ENCODE peak calls at places on chromosome X, in six cellular contexts. One of them, this sample, is unnamed.

GRCh38 chrX:65688403-65688881 is 21.0 kb downstream of the MSN start:
- DNase-seq in stomach: no peak
- DNase-seq in heart right ventricle: no peak
- DNase-seq in right atrium auricular region: no peak
- DNase-seq in AG04450: no peak
- DNase-seq in SJCRH30: peak; percentile 80
- DNase-seq in this sample: peak; percentile 61

GRCh38 chrX:134484039-134484438 is 24.1 kb downstream of the HPRT1 start:
- DNase-seq in stomach: no peak
- DNase-seq in SJCRH30: peak; percentile 69
- DNase-seq in heart right ventricle: no peak
- DNase-seq in right atrium auricular region: no peak
- DNase-seq in AG04450: no peak
- DNase-seq in this sample: no peak

GRCh38 chrX:71107762-71108360 is 1.3 kb upstream of the CXorf65 start:
- DNase-seq in right atrium auricular region: no peak
- DNase-seq in stomach: no peak
- DNase-seq in AG04450: no peak
- DNase-seq in heart right ventricle: no peak
- DNase-seq in SJCRH30: peak; percentile 66
- DNase-seq in this sample: peak; percentile 59

GRCh38 chrX:9656277-9656676 is 109.4 kb downstream of the GPR143 start:
- DNase-seq in SJCRH30: no peak
- DNase-seq in AG04450: no peak
- DNase-seq in stomach: no peak
- DNase-seq in right atrium auricular region: no peak
- DNase-seq in heart right ventricle: peak; percentile 30
- DNase-seq in this sample: no peak

GRCh38 chrX:141314441-141314840 is 72.1 kb upstream of the SPANXC start:
- DNase-seq in right atrium auricular region: no peak
- DNase-seq in heart right ventricle: no peak
- DNase-seq in SJCRH30: no peak
- DNase-seq in stomach: no peak
- DNase-seq in AG04450: no peak
- DNase-seq in this sample: no peak

GRCh38 chrX:40471965-40472648 is 108.7 kb upstream of the ATP6AP2 start:
- DNase-seq in AG04450: peak; percentile 76
- DNase-seq in SJCRH30: peak; percentile 90
- DNase-seq in right atrium auricular region: no peak
- DNase-seq in heart right ventricle: no peak
- DNase-seq in stomach: peak; percentile 38
- DNase-seq in this sample: peak; percentile 53

GRCh38 chrX:20254712-20255299 is 11.9 kb downstream of the RPS6KA3 start:
- DNase-seq in SJCRH30: no peak
- DNase-seq in stomach: no peak
- DNase-seq in AG04450: no peak
- DNase-seq in right atrium auricular region: no peak
- DNase-seq in heart right ventricle: no peak
- DNase-seq in this sample: no peak

GRCh38 chrX:156000361-156000926 is 2.9 kb downstream of the IL9R start:
- DNase-seq in SJCRH30: no peak
- DNase-seq in AG04450: no peak
- DNase-seq in stomach: no peak
- DNase-seq in heart right ventricle: no peak
- DNase-seq in right atrium auricular region: no peak
- DNase-seq in this sample: no peak

GRCh38 chrX:96183843-96184242 is 500.8 kb upstream of the DIAPH2 start:
- DNase-seq in heart right ventricle: no peak
- DNase-seq in SJCRH30: peak; percentile 12
- DNase-seq in stomach: no peak
- DNase-seq in AG04450: no peak
- DNase-seq in right atrium auricular region: no peak
- DNase-seq in this sample: no peak

GRCh38 chrX:101750744-101751143 is 91.1 kb upstream of the ARMCX2 start:
- DNase-seq in AG04450: no peak
- DNase-seq in heart right ventricle: no peak
- DNase-seq in stomach: no peak
- DNase-seq in SJCRH30: no peak
- DNase-seq in right atrium auricular region: no peak
- DNase-seq in this sample: no peak

GRCh38 chrX:100409316-100410082 is 574 bp downstream of the PCDH19 start:
- DNase-seq in SJCRH30: peak; percentile 8
- DNase-seq in AG04450: no peak
- DNase-seq in right atrium auricular region: no peak
- DNase-seq in heart right ventricle: no peak
- DNase-seq in stomach: no peak
- DNase-seq in this sample: no peak

GRCh38 chrX:33339219-33339618 is 127.9 kb upstream of the DMD start:
- DNase-seq in stomach: no peak
- DNase-seq in heart right ventricle: no peak
- DNase-seq in AG04450: no peak
- DNase-seq in right atrium auricular region: no peak
- DNase-seq in SJCRH30: peak; percentile 85
- DNase-seq in this sample: no peak

GRCh38 chrX:51336584-51336983 is 4.0 kb downstream of the NUDT10 start:
- DNase-seq in stomach: no peak
- DNase-seq in heart right ventricle: no peak
- DNase-seq in AG04450: no peak
- DNase-seq in right atrium auricular region: no peak
- DNase-seq in SJCRH30: peak; percentile 35
- DNase-seq in this sample: peak; percentile 20

GRCh38 chrX:131802836-131803626 is 220.1 kb upstream of the STK26 start:
- DNase-seq in AG04450: no peak
- DNase-seq in SJCRH30: peak; percentile 4
- DNase-seq in heart right ventricle: peak; percentile 24
- DNase-seq in stomach: peak; percentile 78
- DNase-seq in right atrium auricular region: no peak
- DNase-seq in this sample: peak; percentile 91

GRCh38 chrX:29726811-29727210 is 488.6 kb upstream of the MAGEB2 start:
- DNase-seq in AG04450: no peak
- DNase-seq in heart right ventricle: no peak
- DNase-seq in stomach: no peak
- DNase-seq in SJCRH30: no peak
- DNase-seq in right atrium auricular region: no peak
- DNase-seq in this sample: no peak

GRCh38 chrX:65999029-65999562 is 40.8 kb downstream of the VSIG4 start:
- DNase-seq in right atrium auricular region: no peak
- DNase-seq in heart right ventricle: no peak
- DNase-seq in stomach: no peak
- DNase-seq in AG04450: no peak
- DNase-seq in SJCRH30: no peak
- DNase-seq in this sample: no peak

GRCh38 chrX:71095971-71096701 is 485 bp downstream of the FOXO4 start:
- DNase-seq in AG04450: no peak
- DNase-seq in SJCRH30: peak; percentile 76
- DNase-seq in stomach: no peak
- DNase-seq in heart right ventricle: no peak
- DNase-seq in right atrium auricular region: peak; percentile 62
- DNase-seq in this sample: no peak

DNA sequence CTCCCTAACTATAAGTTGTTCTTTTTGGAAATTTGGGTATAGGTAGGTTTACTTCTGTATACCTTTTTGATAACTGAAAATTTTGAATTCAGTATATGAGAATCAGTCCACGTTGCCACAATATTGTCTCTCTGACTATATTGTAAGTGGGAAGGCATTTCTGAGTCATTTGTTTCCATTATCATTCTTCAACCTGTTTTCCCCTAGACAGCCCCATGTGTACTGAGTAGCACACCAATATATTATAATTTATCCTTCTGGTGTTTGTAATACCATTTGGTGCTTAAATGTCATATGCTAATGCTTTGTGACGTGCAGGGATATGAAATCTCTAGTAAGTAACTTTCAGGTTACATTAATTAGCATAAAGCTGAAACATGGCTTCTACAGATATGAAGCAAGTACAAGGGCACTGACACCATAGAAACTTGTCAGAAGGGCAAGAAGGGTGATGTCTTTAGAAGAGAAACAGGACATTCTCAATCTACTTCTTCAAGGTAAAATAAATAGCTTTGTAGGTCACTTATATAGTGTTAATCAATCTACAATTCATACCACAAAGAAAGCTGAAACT is 27.7 kb downstream of the PAK3 start:
- DNase-seq in stomach: no peak
- DNase-seq in right atrium auricular region: no peak
- DNase-seq in AG04450: no peak
- DNase-seq in heart right ventricle: no peak
- DNase-seq in SJCRH30: no peak
- DNase-seq in this sample: no peak
- H3K4me3 ChIP-seq in stomach: no peak overlapping the region
- H3K4me3 ChIP-seq in right atrium auricular region: no peak overlapping the region
- H3K4me3 ChIP-seq in AG04450: no peak overlapping the region
- H3K4me3 ChIP-seq in heart right ventricle: no peak overlapping the region
- H3K4me3 ChIP-seq in SJCRH30: no peak overlapping the region
- H3K4me3 ChIP-seq in this sample: no peak overlapping the region

GRCh38 chrX:50035119-50035518 is 112.7 kb downstream of the CLCN5 start:
- DNase-seq in AG04450: no peak
- DNase-seq in right atrium auricular region: no peak
- DNase-seq in stomach: no peak
- DNase-seq in SJCRH30: no peak
- DNase-seq in heart right ventricle: no peak
- DNase-seq in this sample: no peak

GRCh38 chrX:50036481-50036880 is 114.1 kb downstream of the CLCN5 start:
- DNase-seq in AG04450: no peak
- DNase-seq in heart right ventricle: no peak
- DNase-seq in SJCRH30: no peak
- DNase-seq in right atrium auricular region: no peak
- DNase-seq in stomach: no peak
- DNase-seq in this sample: no peak
- H3K27ac ChIP-seq in AG04450: no peak overlapping the region
- H3K27ac ChIP-seq in heart right ventricle: peak overlapping the region; percentile 34
- H3K27ac ChIP-seq in SJCRH30: no peak overlapping the region
- H3K27ac ChIP-seq in right atrium auricular region: no peak overlapping the region
- H3K27ac ChIP-seq in stomach: no peak overlapping the region
- H3K27ac ChIP-seq in this sample: no peak overlapping the region

GRCh38 chrX:46737462-46737861 is 21.5 kb downstream of the SLC9A7 start:
- DNase-seq in SJCRH30: no peak
- DNase-seq in heart right ventricle: no peak
- DNase-seq in right atrium auricular region: no peak
- DNase-seq in AG04450: no peak
- DNase-seq in stomach: no peak
- DNase-seq in this sample: no peak
- H3K4me3 ChIP-seq in SJCRH30: no peak overlapping the region
- H3K4me3 ChIP-seq in heart right ventricle: no peak overlapping the region
- H3K4me3 ChIP-seq in right atrium auricular region: no peak overlapping the region
- H3K4me3 ChIP-seq in AG04450: no peak overlapping the region
- H3K4me3 ChIP-seq in stomach: no peak overlapping the region
- H3K4me3 ChIP-seq in this sample: no peak overlapping the region

GRCh38 chrX:15163131-15163530 is 106.8 kb downstream of the ASB9 start:
- DNase-seq in AG04450: no peak
- DNase-seq in heart right ventricle: no peak
- DNase-seq in stomach: no peak
- DNase-seq in SJCRH30: no peak
- DNase-seq in right atrium auricular region: no peak
- DNase-seq in this sample: no peak

GRCh38 chrX:15158736-15159406 is 111.0 kb downstream of the ASB9 start:
- DNase-seq in heart right ventricle: no peak
- DNase-seq in SJCRH30: no peak
- DNase-seq in AG04450: no peak
- DNase-seq in stomach: no peak
- DNase-seq in right atrium auricular region: no peak
- DNase-seq in this sample: no peak

GRCh38 chrX:15160558-15160957 is 109.3 kb downstream of the ASB9 start:
- DNase-seq in AG04450: no peak
- DNase-seq in heart right ventricle: no peak
- DNase-seq in SJCRH30: no peak
- DNase-seq in right atrium auricular region: no peak
- DNase-seq in stomach: no peak
- DNase-seq in this sample: no peak

GRCh38 chrX:15158350-15158735 is 111.5 kb downstream of the ASB9 start:
- DNase-seq in stomach: no peak
- DNase-seq in AG04450: no peak
- DNase-seq in right atrium auricular region: no peak
- DNase-seq in heart right ventricle: no peak
- DNase-seq in SJCRH30: no peak
- DNase-seq in this sample: no peak

DNA sequence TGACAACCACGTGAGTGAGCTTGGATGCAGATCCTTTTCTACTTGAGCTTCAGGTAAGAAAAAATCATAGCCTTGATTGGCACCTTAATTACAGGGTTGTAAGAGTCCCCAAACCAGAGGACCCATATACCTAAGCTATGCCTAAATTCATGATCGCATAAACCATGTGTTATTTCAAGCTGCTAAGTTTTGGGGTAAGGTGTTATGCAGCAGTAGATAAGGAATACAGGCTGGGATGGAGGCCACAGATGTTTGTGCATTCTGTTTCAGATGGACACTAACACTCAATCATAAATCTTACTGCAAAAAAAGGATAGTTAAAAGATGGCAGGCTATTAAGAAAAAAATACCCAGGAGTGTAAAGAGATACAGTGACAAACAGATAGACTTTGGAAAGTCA is 112.3 kb downstream of the ASB9 start:
- DNase-seq in heart right ventricle: no peak
- DNase-seq in AG04450: no peak
- DNase-seq in right atrium auricular region: no peak
- DNase-seq in SJCRH30: no peak
- DNase-seq in stomach: no peak
- DNase-seq in this sample: no peak
- H3K27ac ChIP-seq in heart right ventricle: no peak overlapping the region
- H3K27ac ChIP-seq in AG04450: no peak overlapping the region
- H3K27ac ChIP-seq in right atrium auricular region: no peak overlapping the region
- H3K27ac ChIP-seq in SJCRH30: no peak overlapping the region
- H3K27ac ChIP-seq in stomach: no peak overlapping the region
- H3K27ac ChIP-seq in this sample: no peak overlapping the region

GRCh38 chrX:23331701-23332100 is 2.9 kb upstream of the PTCHD1 start:
- DNase-seq in AG04450: no peak
- DNase-seq in heart right ventricle: no peak
- DNase-seq in stomach: no peak
- DNase-seq in right atrium auricular region: no peak
- DNase-seq in SJCRH30: no peak
- DNase-seq in this sample: no peak

GRCh38 chrX:23334536-23334870 is at the start of gene PTCHD1:
- DNase-seq in stomach: no peak
- DNase-seq in heart right ventricle: no peak
- DNase-seq in right atrium auricular region: no peak
- DNase-seq in AG04450: no peak
- DNase-seq in SJCRH30: no peak
- DNase-seq in this sample: no peak

GRCh38 chrX:23332101-23332887 is 2.4 kb upstream of the PTCHD1 start:
- DNase-seq in AG04450: no peak
- DNase-seq in right atrium auricular region: no peak
- DNase-seq in heart right ventricle: no peak
- DNase-seq in SJCRH30: no peak
- DNase-seq in stomach: no peak
- DNase-seq in this sample: no peak

GRCh38 chrX:23333842-23334535 is 660 bp upstream of the PTCHD1 start:
- DNase-seq in stomach: no peak
- DNase-seq in right atrium auricular region: no peak
- DNase-seq in SJCRH30: peak; percentile 28
- DNase-seq in heart right ventricle: no peak
- DNase-seq in AG04450: no peak
- DNase-seq in this sample: no peak

GRCh38 chrX:23332888-23333821 is 1.5 kb upstream of the PTCHD1 start:
- DNase-seq in stomach: no peak
- DNase-seq in SJCRH30: no peak
- DNase-seq in right atrium auricular region: no peak
- DNase-seq in heart right ventricle: no peak
- DNase-seq in AG04450: no peak
- DNase-seq in this sample: no peak
- H3K4me3 ChIP-seq in stomach: peak overlapping the region; percentile 54
- H3K4me3 ChIP-seq in SJCRH30: no peak overlapping the region
- H3K4me3 ChIP-seq in right atrium auricular region: peak overlapping the region; percentile 33
- H3K4me3 ChIP-seq in heart right ventricle: peak overlapping the region; percentile 35
- H3K4me3 ChIP-seq in AG04450: no peak overlapping the region
- H3K4me3 ChIP-seq in this sample: no peak overlapping the region

This sample was measured in Peyer's patch.